ENCODE peak calls at places on chromosomes 6 and 20, in four cellular contexts. H, Q, E and V are unnamed samples.

GRCh38 chr6:132527791-132528190 is 10.3 kb upstream of the TAAR9 start:
- DNase-seq in H (no peak), E (peak; percentile 83), Q (peak; percentile 91), V (no peak)

GRCh38 chr6:163036251-163036650 is 308.5 kb downstream of the PACRG start:
- DNase-seq in Q (no peak), E (no peak), H (no peak), V (no peak)

GRCh38 chr6:72746276-72746675 is 124.4 kb downstream of the KCNQ5 start:
- DNase-seq in E (no peak), Q (peak; percentile 57), H (no peak), V (peak; percentile 26)

GRCh38 chr20:63360850-63361497 is at the start of gene CHRNA4:
- DNase-seq in E (no peak), H (no peak), Q (no peak), V (no peak)

GRCh38 chr20:19185083-19185482 is 27.4 kb upstream of the SLC24A3 start:
- DNase-seq in Q (peak; percentile 47), E (no peak), H (no peak), V (no peak)

GRCh38 chr20:63333241-63333836 is 27.8 kb downstream of the CHRNA4 start:
- DNase-seq in H (peak; percentile 10), E (no peak), Q (peak; percentile 25), V (no peak)

GRCh38 chr6:16257999-16258708 is 19.8 kb downstream of the GMPR start:
- DNase-seq in Q (peak; percentile 3), E (no peak), H (no peak), V (no peak)

GRCh38 chr6:68364276-68364785 is 270.8 kb upstream of the ADGRB3 start:
- DNase-seq in Q (no peak), H (no peak), E (no peak), V (no peak)

GRCh38 chr6:31558318-31558625 is 10.9 kb downstream of the NFKBIL1 start:
- DNase-seq in H (no peak), Q (no peak), E (no peak), V (no peak)
- H3K4me3 ChIP-seq in H (no peak overlapping the region), Q (no peak overlapping the region), E (no peak overlapping the region), V (no peak overlapping the region)

GRCh38 chr6:36839819-36840379 is 655 bp upstream of the CPNE5 start:
- DNase-seq in Q (peak; percentile 22), H (peak; percentile 62), E (peak; percentile 4), V (peak; percentile 16)
- H3K4me3 ChIP-seq in Q (peak overlapping the region; percentile 59), H (peak overlapping the region; percentile 59), E (peak overlapping the region; percentile 20), V (peak overlapping the region; percentile 60)

DNA sequence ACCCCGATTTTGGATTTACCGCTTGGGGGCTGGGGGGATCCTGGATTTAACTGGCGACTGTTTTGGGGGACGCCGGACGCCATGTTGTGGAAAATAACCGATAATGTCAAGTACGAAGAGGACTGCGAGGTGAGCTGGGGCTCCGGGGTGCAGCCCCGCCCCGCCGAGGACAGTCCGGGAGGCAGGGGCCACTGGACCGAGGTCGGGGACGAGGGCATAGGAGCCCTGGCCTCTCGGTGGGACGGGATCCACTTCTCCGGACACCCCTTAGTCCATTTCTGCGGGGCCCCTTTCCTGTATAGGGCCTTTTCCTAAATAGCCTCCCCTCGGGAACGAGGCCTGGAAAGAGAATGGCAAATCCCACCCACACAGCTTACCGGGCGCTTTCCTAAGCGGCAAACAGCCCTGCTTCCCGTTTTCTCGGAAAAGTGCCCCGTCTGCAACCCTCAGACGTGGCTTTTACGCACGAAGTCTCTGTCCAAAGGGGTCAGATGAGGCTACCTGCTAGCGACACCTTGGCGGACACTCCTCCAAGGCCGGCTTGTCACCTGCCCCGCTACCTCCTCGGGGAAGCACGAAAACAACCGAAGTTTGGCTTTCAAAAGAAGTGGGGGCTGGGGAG is 469 bp downstream of the TFAP2C start:
- DNase-seq in Q (peak; percentile 14), H (no peak), E (no peak), V (no peak)
- H3K4me3 ChIP-seq in Q (peak overlapping the region; percentile 84), H (peak overlapping the region; percentile 48), E (peak overlapping the region; percentile 61), V (no peak overlapping the region)

DNA sequence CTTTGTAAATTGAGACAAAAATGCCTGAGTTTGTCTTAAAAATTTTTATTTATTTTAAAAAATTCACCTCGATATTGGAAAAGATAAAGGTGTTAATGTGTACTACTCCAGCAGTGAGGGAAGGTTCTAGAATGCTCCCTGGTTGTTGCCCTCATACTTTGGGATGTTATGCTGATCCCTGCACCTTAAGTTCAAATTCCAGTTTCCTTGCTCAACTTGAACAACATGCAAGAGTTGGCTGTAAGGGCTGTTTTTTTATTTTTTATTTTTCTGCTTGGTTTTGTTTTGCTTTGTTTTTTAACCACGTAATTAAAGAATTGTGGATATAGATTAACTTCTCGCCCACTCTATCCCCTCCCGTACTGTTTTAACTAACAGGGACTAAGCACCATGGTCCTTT is 158.7 kb upstream of the CITED2 start:
- DNase-seq in Q (no peak), E (no peak), H (no peak), V (no peak)
- H3K4me3 ChIP-seq in Q (no peak overlapping the region), E (peak overlapping the region; percentile 45), H (no peak overlapping the region), V (no peak overlapping the region)

GRCh38 chr6:39706819-39707218 is 18.4 kb downstream of the KIF6 start:
- DNase-seq in Q (no peak), H (no peak), E (no peak), V (no peak)
- H3K4me3 ChIP-seq in Q (no peak overlapping the region), H (no peak overlapping the region), E (no peak overlapping the region), V (no peak overlapping the region)

GRCh38 chr6:82840571-82840970 is 225.1 kb downstream of the UBE3D start:
- DNase-seq in H (no peak), E (no peak), Q (peak; percentile 2), V (no peak)
- H3K4me3 ChIP-seq in H (no peak overlapping the region), E (no peak overlapping the region), Q (no peak overlapping the region), V (no peak overlapping the region)

DNA sequence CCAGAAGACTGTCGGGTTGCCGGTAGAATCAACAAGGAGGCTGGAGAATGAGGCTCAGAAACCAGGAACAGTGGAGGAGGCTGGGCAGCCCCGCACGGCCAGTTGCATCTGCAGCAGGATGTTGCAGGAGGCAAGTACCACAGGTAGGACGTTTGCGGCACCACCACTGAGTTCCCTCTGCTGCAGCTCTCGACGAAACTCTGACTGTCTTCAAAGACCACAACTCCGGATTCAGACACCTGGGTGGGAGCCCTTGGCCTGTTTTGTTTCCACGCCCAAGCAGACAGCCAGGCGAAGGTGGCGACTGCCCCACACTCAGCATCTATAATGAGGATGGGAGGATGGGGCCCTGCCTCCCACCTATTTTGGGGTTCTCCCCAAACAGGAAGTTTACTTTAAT is 218.2 kb downstream of the ZDHHC14 start:
- DNase-seq in Q (no peak), E (no peak), H (no peak), V (no peak)
- H3K4me3 ChIP-seq in Q (no peak overlapping the region), E (no peak overlapping the region), H (no peak overlapping the region), V (no peak overlapping the region)

DNA sequence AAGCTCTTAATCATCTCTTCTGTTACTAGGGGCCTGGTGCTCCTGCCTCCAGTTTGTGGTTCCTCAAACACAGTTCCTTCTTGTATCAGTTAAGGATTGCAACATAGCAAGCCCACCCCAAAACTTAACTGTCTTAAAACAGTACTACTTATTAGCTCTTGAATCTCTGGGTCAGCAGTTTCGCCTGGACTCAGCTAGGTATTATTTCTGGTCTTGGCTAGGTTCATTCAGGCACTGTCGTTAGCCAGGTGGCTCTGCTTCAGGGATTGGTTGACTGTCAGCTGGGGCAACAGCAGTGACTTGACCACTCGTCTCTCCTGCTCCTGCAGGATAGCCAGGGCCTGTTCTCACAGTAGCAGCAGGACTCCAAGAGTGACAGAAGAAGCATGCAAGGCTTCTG is 30.0 kb upstream of the RALY start:
- DNase-seq in Q (no peak), H (no peak), E (no peak), V (no peak)
- H3K4me3 ChIP-seq in Q (no peak overlapping the region), H (no peak overlapping the region), E (no peak overlapping the region), V (no peak overlapping the region)

GRCh38 chr20:11120451-11120850 is 446.7 kb upstream of the JAG1 start:
- DNase-seq in Q (no peak), H (no peak), E (no peak), V (no peak)
- H3K4me3 ChIP-seq in Q (no peak overlapping the region), H (no peak overlapping the region), E (no peak overlapping the region), V (no peak overlapping the region)

GRCh38 chr6:75488026-75488425 is 5.6 kb downstream of the FILIP1 start:
- DNase-seq in E (no peak), H (no peak), Q (no peak), V (peak; percentile 89)

GRCh38 chr6:75492769-75493168 is 831 bp downstream of the FILIP1 start:
- DNase-seq in E (no peak), Q (no peak), H (no peak), V (no peak)

GRCh38 chr6:75491302-75491701 is 2.3 kb downstream of the FILIP1 start:
- DNase-seq in E (no peak), Q (no peak), H (no peak), V (no peak)

GRCh38 chr6:75486850-75487568 is 6.6 kb downstream of the FILIP1 start:
- DNase-seq in H (no peak), E (no peak), Q (no peak), V (no peak)

GRCh38 chr6:75489025-75489424 is 4.6 kb downstream of the FILIP1 start:
- DNase-seq in Q (no peak), E (no peak), H (no peak), V (peak; percentile 33)
- H3K4me3 ChIP-seq in Q (no peak overlapping the region), E (no peak overlapping the region), H (peak overlapping the region; percentile 50), V (no peak overlapping the region)